ENCODE peak calls at places on chromosome 18, in five cellular contexts. X, Z, G, D and W are unnamed samples.

GRCh38 chr18:56028514-56028913 is 440.5 kb upstream of the TCF4 start:
- DNase-seq in X (no peak), Z (no peak), G (no peak), D (peak; percentile 80), W (peak; percentile 55)

GRCh38 chr18:13688191-13689136 is 37.9 kb downstream of the FAM210A start:
- DNase-seq in X (no peak), Z (no peak), G (no peak), D (no peak), W (no peak)

GRCh38 chr18:45628979-45629958 is 14.0 kb downstream of the SLC14A2 start:
- DNase-seq in X (no peak), Z (no peak), G (no peak), D (peak; percentile 38), W (peak; percentile 83)

GRCh38 chr18:59744271-59744721 is 47.1 kb upstream of the CCBE1 start:
- DNase-seq in X (no peak), Z (no peak), G (no peak), D (peak; percentile 96), W (no peak)

GRCh38 chr18:61169386-61169785 is 163.8 kb upstream of the CDH20 start:
- DNase-seq in X (no peak), Z (no peak), G (no peak), D (no peak), W (no peak)

GRCh38 chr18:6414118-6414722 is 491 bp downstream of the L3MBTL4 start:
- DNase-seq in X (no peak), Z (peak; percentile 74), G (peak; percentile 71), D (no peak), W (peak; percentile 82)

GRCh38 chr18:812673-813404 is 797 bp upstream of the YES1 start:
- DNase-seq in X (peak; percentile 70), Z (peak; percentile 71), G (peak; percentile 84), D (peak; percentile 82), W (peak; percentile 92)

GRCh38 chr18:33755918-33756590 is 178.0 kb downstream of the ASXL3 start:
- DNase-seq in X (no peak), Z (no peak), G (no peak), D (peak; percentile 93), W (peak; percentile 38)

GRCh38 chr18:55999641-56000040 is 411.6 kb upstream of the TCF4 start:
- DNase-seq in X (no peak), Z (no peak), G (peak; percentile 24), D (no peak), W (peak; percentile 1)

GRCh38 chr18:32714571-32715148 is 58.2 kb downstream of the KLHL14 start:
- DNase-seq in X (peak; percentile 4), Z (peak; percentile 56), G (peak; percentile 87), D (peak; percentile 51), W (no peak)

GRCh38 chr18:37006742-37007141 is 177.8 kb downstream of the KIAA1328 start:
- DNase-seq in X (no peak), Z (no peak), G (no peak), D (no peak), W (no peak)

GRCh38 chr18:37533647-37534565 is 31.7 kb downstream of the CELF4 start:
- DNase-seq in X (no peak), Z (no peak), G (peak; percentile 76), D (no peak), W (no peak)

DNA sequence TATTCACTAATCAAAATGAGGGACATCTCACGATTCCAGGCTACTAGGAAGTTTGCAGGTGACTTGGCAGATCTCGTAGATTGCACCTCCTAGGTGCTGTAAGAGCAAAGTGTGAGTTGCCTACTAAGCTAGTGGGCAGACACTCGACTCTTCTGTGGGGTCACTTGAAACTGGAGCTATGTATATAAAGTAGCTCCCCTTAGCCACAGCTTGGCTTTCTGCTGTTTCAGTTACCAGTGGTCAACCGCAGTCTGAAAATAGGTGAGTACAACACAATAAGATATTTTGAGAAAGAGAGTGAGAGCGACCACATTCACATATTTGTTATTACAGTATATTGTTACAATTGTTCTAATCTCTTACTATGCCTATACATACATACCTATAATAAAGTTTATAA is 23.3 kb downstream of the CTAGE1 start:
- DNase-seq in X (no peak), Z (no peak), G (no peak), D (no peak), W (no peak)
- H3K4me2 ChIP-seq in X (no peak overlapping the region), Z (no peak overlapping the region), G (no peak overlapping the region), D (no peak overlapping the region), W (no peak overlapping the region)

DNA sequence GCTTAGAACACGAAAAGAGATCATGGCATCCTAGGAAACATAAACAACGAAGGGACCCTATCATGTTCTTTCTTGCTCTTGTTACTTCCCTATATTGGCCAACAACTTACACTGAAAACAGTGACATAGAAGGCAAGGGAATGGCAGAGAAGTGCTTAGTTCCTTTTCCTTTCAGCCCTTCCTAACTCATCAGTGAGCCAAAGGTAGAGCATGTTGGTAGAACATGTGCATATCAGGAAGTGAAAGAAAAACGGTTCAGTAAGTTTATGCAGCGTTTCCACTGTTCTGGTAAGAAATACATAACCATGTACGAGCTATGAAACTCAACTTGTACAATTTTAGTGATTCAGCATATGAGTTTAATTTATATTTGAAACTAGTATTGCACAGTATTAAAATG is 21.7 kb downstream of the AKAIN1 start:
- DNase-seq in X (no peak), Z (no peak), G (no peak), D (no peak), W (no peak)
- H2AFZ ChIP-seq in X (no peak overlapping the region), Z (peak overlapping the region; percentile 87), G (no peak overlapping the region), D (no peak overlapping the region), W (no peak overlapping the region)

DNA sequence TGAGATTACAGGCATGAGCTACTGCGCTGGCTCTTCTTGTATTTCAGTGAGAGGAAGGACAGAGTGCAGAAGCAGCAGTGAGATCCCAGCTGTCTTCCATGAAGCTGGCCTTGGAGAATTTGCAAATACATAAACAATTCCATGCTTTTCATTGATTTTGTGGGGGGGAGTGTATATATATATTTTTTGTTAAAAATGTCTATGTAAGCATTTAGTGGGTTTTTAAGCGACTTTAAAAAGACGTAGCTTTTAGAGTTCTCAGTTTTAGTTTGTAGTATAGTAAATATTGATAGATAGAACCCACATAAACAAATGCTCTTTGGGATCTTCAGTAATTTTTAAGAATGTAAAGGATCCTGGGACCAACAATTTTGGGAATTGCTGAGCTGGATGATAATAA is 6.3 kb downstream of the RBFA start:
- DNase-seq in X (no peak), Z (no peak), G (no peak), D (no peak), W (peak; percentile 23)
- H3K36me3 ChIP-seq in X (peaks cover 14% of the 10 kb centered on the region), Z (peaks cover 10% of the 10 kb centered on the region), G (no peaks in the 10 kb centered on the region), D (peaks cover 21% of the 10 kb centered on the region), W (peaks cover 7% of the 10 kb centered on the region)

GRCh38 chr18:75287006-75287405 is 76.4 kb downstream of the TSHZ1 start:
- DNase-seq in X (no peak), Z (no peak), G (no peak), D (no peak), W (no peak)

GRCh38 chr18:75282746-75283145 is 72.1 kb downstream of the TSHZ1 start:
- DNase-seq in X (no peak), Z (no peak), G (no peak), D (no peak), W (no peak)

GRCh38 chr18:75285876-75286275 is 75.3 kb downstream of the TSHZ1 start:
- DNase-seq in X (no peak), Z (no peak), G (no peak), D (no peak), W (no peak)

GRCh38 chr18:75283758-75284157 is 73.2 kb downstream of the TSHZ1 start:
- DNase-seq in X (no peak), Z (no peak), G (no peak), D (no peak), W (no peak)

GRCh38 chr18:75284566-75284965 is 74.0 kb downstream of the TSHZ1 start:
- DNase-seq in X (no peak), Z (no peak), G (no peak), D (no peak), W (no peak)
- H3K4me2 ChIP-seq in X (no peak overlapping the region), Z (no peak overlapping the region), G (no peak overlapping the region), D (no peak overlapping the region), W (no peak overlapping the region)

DNA sequence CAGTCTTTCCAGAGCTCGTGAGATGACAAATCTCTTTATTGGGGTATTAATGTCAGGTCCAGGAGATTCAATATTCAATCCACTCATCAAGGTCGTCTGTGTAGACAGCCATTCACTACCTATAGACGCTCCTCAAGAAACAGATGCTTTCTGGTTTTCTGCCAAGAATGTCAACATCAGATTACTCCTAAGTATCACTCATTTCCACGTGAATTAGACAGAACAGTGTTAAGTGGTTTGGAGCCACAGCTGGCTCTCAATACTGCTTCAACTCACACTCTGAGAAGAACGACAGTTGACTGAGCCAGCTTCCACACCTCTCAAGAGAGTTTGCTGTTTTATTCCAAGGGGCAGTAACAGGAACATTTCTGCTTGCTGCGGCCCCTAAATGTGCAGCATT is 113.5 kb upstream of the NEDD4L start:
- DNase-seq in X (no peak), Z (no peak), G (no peak), D (no peak), W (no peak)
- H2AFZ ChIP-seq in X (no peak overlapping the region), Z (no peak overlapping the region), G (no peak overlapping the region), D (peak overlapping the region; percentile 2), W (peak overlapping the region; percentile 16)